ENCODE peak calls at places on chromosomes 12 and 14, in four cellular contexts. N, E, O and F are unnamed samples.

GRCh38 chr14:105880616-105881015 is 354.2 kb downstream of the TMEM121 start:
- DNase-seq in E (no peak), O (no peak), N (no peak), F (no peak)

GRCh38 chr12:89883630-89884364 is 175.2 kb upstream of the ATP2B1 start:
- DNase-seq in E (no peak), N (no peak), O (no peak), F (no peak)

GRCh38 chr12:33427071-33427470 is 12.5 kb downstream of the SYT10 start:
- DNase-seq in E (peak), N (no peak), O (no peak), F (no peak)

GRCh38 chr14:102043251-102044025 is 43.4 kb downstream of the HSP90AA1 start:
- DNase-seq in N (no peak), O (no peak), E (no peak), F (no peak)

GRCh38 chr14:21024668-21025373 is at the start of gene NDRG2:
- DNase-seq in N (peak), O (peak), E (peak), F (peak)

GRCh38 chr12:47867496-47867941 is 37.3 kb downstream of the VDR start:
- DNase-seq in N (no peak), E (no peak), O (no peak), F (peak)

GRCh38 chr14:35965425-35965824 is 139.3 kb downstream of the BRMS1L start:
- DNase-seq in O (no peak), N (no peak), E (no peak), F (no peak)

GRCh38 chr14:101071493-101071891 is 168.0 kb upstream of the RTL1 start:
- DNase-seq in N (no peak), E (no peak), O (no peak), F (no peak)

GRCh38 chr12:10959777-10960176 is 20.7 kb upstream of the TAS2R14 start:
- DNase-seq in E (no peak), N (no peak), O (no peak), F (no peak)

GRCh38 chr12:121787063-121787774 is 6.3 kb downstream of the RHOF start:
- DNase-seq in O (no peak), N (no peak), E (peak), F (no peak)

GRCh38 chr12:55996715-55997534 is at the start of gene SUOX:
- DNase-seq in N (peak), O (peak), E (peak), F (peak)

GRCh38 chr12:59452259-59452658 is 143.6 kb upstream of the SLC16A7 start:
- DNase-seq in O (no peak), N (no peak), E (no peak), F (no peak)

GRCh38 chr12:93127582-93128331 is 198.7 kb upstream of the EEA1 start:
- DNase-seq in E (peak), O (no peak), N (no peak), F (no peak)

GRCh38 chr12:85424581-85425348 is 144.7 kb downstream of the ALX1 start:
- DNase-seq in O (no peak), E (peak), N (no peak), F (no peak)

GRCh38 chr12:130029151-130029550 is 125.3 kb upstream of the TMEM132D start:
- DNase-seq in N (no peak), E (no peak), O (no peak), F (no peak)

GRCh38 chr12:68378859-68379628 is 46.9 kb upstream of the MDM1 start:
- DNase-seq in O (no peak), E (no peak), N (no peak), F (no peak)

GRCh38 chr14:39988939-39989338 is 556.7 kb upstream of the FBXO33 start:
- DNase-seq in E (no peak), N (no peak), O (no peak), F (no peak)

GRCh38 chr12:53052419-53053222 is 2.8 kb downstream of the TNS2 start:
- DNase-seq in E (peak), O (no peak), N (no peak), F (peak)

GRCh38 chr14:75450381-75451276 is 22.8 kb downstream of the JDP2 start:
- DNase-seq in E (peak), N (no peak), O (no peak), F (no peak)

GRCh38 chr14:52767058-52767833 is 24.2 kb downstream of the GNPNAT1 start:
- DNase-seq in O (no peak), N (no peak), E (peak), F (no peak)

GRCh38 chr12:125983094-125983783 is 918.0 kb downstream of the AACS start:
- DNase-seq in O (no peak), N (peak), E (peak), F (no peak)

GRCh38 chr14:32457213-32457920 is 128.3 kb downstream of the AKAP6 start:
- DNase-seq in N (no peak), O (no peak), E (no peak), F (no peak)

GRCh38 chr12:68538722-68539614 is 71.7 kb upstream of the RAP1B start:
- DNase-seq in E (peak), N (no peak), O (no peak), F (no peak)

GRCh38 chr12:6318440-6318879 is 8.0 kb downstream of the PLEKHG6 start:
- DNase-seq in E (no peak), O (no peak), N (no peak), F (no peak)

GRCh38 chr14:90569606-90570462 is 173.0 kb downstream of the CALM1 start:
- DNase-seq in E (no peak), O (no peak), N (no peak), F (no peak)

GRCh38 chr12:102950107-102950949 is 7.1 kb upstream of the ASCL1 start:
- DNase-seq in E (peak), N (no peak), O (no peak), F (no peak)

GRCh38 chr12:110536834-110537604 is 34.9 kb downstream of the RAD9B start:
- DNase-seq in N (no peak), O (no peak), E (no peak), F (no peak)

GRCh38 chr12:131824450-131824849 is 3.7 kb upstream of the MMP17 start:
- DNase-seq in N (no peak), E (no peak), O (no peak), F (no peak)

GRCh38 chr14:99412122-99413061 is 68.3 kb downstream of the SETD3 start:
- DNase-seq in N (no peak), O (no peak), E (no peak), F (no peak)

GRCh38 chr12:69949324-69949723 is 124.3 kb downstream of the MYRFL start:
- DNase-seq in E (no peak), N (no peak), O (no peak), F (no peak)

GRCh38 chr12:103679771-103680170 is 92.7 kb downstream of the STAB2 start:
- DNase-seq in E (no peak), N (no peak), O (no peak), F (no peak)

GRCh38 chr14:51242545-51243490 is 2.8 kb downstream of the TMX1 start:
- DNase-seq in N (no peak), O (no peak), E (no peak), F (no peak)

GRCh38 chr12:19110541-19110940 is 19.0 kb upstream of the PLEKHA5 start:
- DNase-seq in E (no peak), O (no peak), N (no peak), F (no peak)

GRCh38 chr12:132866251-132866828 is 21.1 kb downstream of the CHFR start:
- DNase-seq in O (no peak), E (no peak), N (no peak), F (no peak)

GRCh38 chr12:6352198-6353173 is 10.6 kb upstream of the TNFRSF1A start:
- DNase-seq in O (no peak), N (no peak), E (no peak), F (no peak)

GRCh38 chr14:90726656-90727055 is 89.6 kb downstream of the TTC7B start:
- DNase-seq in O (no peak), E (peak), N (no peak), F (no peak)

GRCh38 chr14:35254736-35255135 is 37.4 kb upstream of the PSMA6 start:
- DNase-seq in N (no peak), E (no peak), O (no peak), F (no peak)

GRCh38 chr14:96095581-96096476 is 56.7 kb downstream of the C14orf132 start:
- DNase-seq in N (peak), O (no peak), E (peak), F (peak)

DNA sequence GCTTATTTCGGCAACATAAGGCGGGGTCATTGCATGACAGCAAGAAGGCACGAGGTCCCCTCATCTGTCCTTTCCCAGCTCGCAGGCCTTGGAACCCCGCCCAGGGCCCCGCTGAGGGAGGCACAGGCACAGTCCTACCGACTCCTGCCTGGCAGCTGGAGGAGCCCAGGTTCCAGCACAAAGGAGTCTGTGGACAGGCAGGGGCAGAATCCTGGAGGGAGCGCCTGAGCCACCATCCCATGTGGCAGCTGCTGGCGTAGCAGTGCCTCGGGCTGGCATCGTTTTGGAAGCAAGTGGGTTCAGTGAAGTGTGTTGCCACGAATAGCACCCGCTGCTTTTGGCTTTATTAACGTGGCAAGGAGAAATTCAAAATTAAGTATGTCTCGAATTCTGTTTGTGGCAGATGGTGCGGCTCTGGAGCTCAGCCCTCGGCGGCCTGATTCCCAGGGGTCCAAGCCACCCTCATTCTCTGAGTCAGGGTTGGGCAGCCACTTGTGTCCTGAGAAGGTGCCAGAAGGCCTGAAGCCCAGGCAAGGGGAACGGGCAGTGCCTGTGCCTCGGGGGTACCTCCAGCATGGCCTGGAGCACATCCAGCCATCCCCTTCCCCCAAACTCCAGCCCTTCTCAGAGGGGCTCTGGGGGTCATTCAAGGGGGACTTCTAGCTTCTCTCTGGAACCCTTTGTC is 35.9 kb downstream of the SLC8B1 start:
- DNase-seq in E (no peak), N (no peak), O (no peak), F (no peak)
- TF ChIP-seq POLR2A in E (no peak), N (no peak), O (no peak), F (no peak)

GRCh38 chr14:41605550-41606248 is 977 bp upstream of the LRFN5 start:
- DNase-seq in N (no peak), E (peak), O (no peak), F (no peak)

GRCh38 chr14:41607966-41608663 is 1.4 kb downstream of the LRFN5 start:
- DNase-seq in O (no peak), E (no peak), N (no peak), F (no peak)

GRCh38 chr14:41607119-41607785 is 576 bp downstream of the LRFN5 start:
- DNase-seq in E (peak), O (no peak), N (no peak), F (no peak)

GRCh38 chr14:41604793-41605534 is 1.7 kb upstream of the LRFN5 start:
- DNase-seq in N (no peak), O (no peak), E (peak), F (no peak)

DNA sequence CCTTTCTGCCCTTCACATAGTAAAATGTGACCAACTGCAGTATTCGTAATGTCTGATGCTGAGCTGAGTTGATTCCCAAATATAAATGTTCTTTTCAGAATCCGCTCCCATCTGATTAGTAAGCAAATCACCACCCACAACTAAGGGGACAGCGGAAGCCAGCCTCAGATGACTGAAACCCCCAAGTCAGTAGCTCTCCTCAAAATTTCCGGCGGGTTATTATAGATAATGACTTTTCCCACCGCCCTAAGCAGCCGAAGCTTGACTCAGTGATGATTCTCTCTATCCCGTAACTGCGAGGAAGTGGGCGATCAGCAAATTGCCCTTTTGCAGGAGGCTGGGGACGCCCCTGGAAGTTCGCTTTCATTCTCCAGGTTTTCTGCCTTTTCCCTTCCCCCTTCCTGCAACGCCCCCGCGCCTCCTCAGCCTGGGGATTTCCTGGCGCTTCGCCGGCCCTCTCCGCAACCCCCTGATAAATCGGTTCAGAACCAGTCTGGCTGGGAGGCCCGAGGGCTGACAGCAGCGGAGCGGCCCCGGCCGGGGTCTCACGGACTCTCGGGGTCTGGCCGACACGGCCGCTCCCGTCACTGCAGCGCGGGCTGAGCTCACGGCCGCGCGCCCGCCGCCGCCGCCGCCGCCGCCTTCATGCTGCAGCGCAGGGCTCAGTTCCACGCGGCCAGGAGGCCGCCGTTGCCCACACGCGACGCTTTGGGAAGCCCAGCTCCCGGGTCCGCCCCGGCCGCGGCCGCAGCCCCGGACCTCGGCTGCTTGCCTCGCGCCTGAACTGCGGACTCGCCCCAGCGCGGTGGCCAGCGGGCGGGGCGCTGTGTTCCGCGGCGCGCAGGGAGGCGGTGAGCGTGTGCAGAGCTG is at the start of gene LRFN5:
- DNase-seq in O (no peak), E (peak), N (no peak), F (no peak)
- TF ChIP-seq POLR2A in O (no peak), E (no peak), N (no peak), F (no peak)

GRCh38 chr14:53954551-53955233 is 1.9 kb downstream of the BMP4 start:
- DNase-seq in N (no peak), O (no peak), E (peak), F (no peak)
- TF ChIP-seq POLR2A in N (no peak), O (no peak), E (no peak), F (no peak)

GRCh38 chr12:4153343-4153892 is 120.1 kb upstream of the CCND2 start:
- DNase-seq in O (peak), E (no peak), N (no peak), F (no peak)
- TF ChIP-seq POLR2A in O (peak), E (no peak), N (no peak), F (no peak)

GRCh38 chr12:114679452-114679875 is 4.5 kb downstream of the TBX3 start:
- DNase-seq in O (no peak), E (no peak), N (no peak), F (no peak)
- TF ChIP-seq POLR2A in O (no peak), E (no peak), N (no peak), F (no peak)

DNA sequence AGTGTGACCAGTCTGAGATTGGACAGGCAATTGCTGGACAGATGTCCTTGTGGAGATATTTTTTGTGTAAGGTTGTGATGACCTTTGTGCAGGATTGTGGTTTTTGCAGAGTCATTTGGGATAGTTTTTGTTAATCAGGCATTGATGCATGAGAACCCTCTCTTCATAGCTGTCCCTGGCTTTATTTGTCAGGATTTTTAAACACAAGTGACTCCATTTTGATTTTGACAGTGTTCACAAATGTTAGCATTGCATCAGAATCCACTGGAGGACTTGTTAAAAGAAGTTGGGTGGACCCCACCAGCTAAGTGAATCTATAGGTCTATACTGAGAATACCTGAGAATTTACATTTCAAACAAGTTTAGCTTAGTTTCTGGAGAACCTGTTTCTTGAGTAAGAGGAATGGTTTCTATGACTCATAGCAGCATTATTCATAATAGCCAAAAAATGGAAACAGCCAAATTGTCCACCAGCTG is 11.8 kb downstream of the FNTB start:
- DNase-seq in O (no peak), E (no peak), N (no peak), F (no peak)
- TF ChIP-seq POLR2A in O (no peak), E (no peak), N (no peak), F (no peak)

GRCh38 chr14:73463411-73463810 is 5.1 kb upstream of the NUMB start:
- DNase-seq in O (no peak), N (no peak), E (peak), F (peak)
- TF ChIP-seq POLR2A in O (no peak), N (no peak), E (no peak), F (no peak)